ENCODE peak calls at places on chromosomes 2 and 18, in eight cellular contexts. Z is cardiac fibroblast; M is SK-N-DZ; P is thoracic aorta; D is activated CD8-positive, alpha-beta memory T cell treated with anti-CD3 and anti-CD28 coated beads, Interleukin-2, amount 50 U/mL, for 48 hours; V is GM13976; R is nucleus accumbens; L is M059J. G is an unnamed sample.
A peak's percentile ranks its signal among the peaks of the same experiment; 100 is the strongest.

GRCh38 chr2:240463866-240464481 is 28.5 kb downstream of the GPC1 start:
- DNase-seq in Z (no peak), M (no peak), P (peak; percentile 1), D (peak; percentile 42), V (no peak), R (no peak), L (no peak), G (peak; percentile 45)

GRCh38 chr2:189552991-189553404 is 27.6 kb downstream of the SLC40A1 start:
- DNase-seq in Z (no peak), M (no peak), P (no peak), D (no peak), V (no peak), R (no peak), L (no peak), G (no peak)

GRCh38 chr2:240441993-240442411 is 6.5 kb downstream of the GPC1 start:
- DNase-seq in Z (no peak), M (no peak), P (no peak), D (no peak), V (no peak), R (no peak), L (no peak), G (no peak)

GRCh38 chr18:63160172-63160995 is 159.2 kb downstream of the BCL2 start:
- DNase-seq in Z (no peak), M (no peak), P (no peak), D (no peak), V (no peak), R (no peak), L (no peak), G (no peak)

GRCh38 chr18:75029456-75029855 is 179.5 kb downstream of the PTGR3 start:
- DNase-seq in Z (no peak), M (no peak), P (no peak), D (no peak), V (no peak), R (no peak), L (no peak), G (no peak)

GRCh38 chr2:96359310-96359709 is 23.7 kb downstream of the NCAPH start:
- DNase-seq in Z (no peak), M (no peak), P (no peak), D (no peak), V (no peak), R (no peak), L (no peak), G (no peak)

GRCh38 chr2:81242502-81242901 is 938.0 kb upstream of the LRRTM1 start:
- DNase-seq in Z (no peak), M (no peak), P (no peak), D (no peak), V (no peak), R (no peak), L (no peak), G (no peak)

GRCh38 chr18:60624207-60624606 is 251.6 kb upstream of the MC4R start:
- DNase-seq in Z (no peak), M (no peak), P (no peak), D (no peak), V (no peak), R (no peak), L (no peak), G (no peak)

GRCh38 chr2:69366-70344 is 23.4 kb upstream of the FAM110C start:
- DNase-seq in Z (no peak), M (no peak), P (no peak), D (no peak), V (no peak), R (no peak), L (peak; percentile 29), G (no peak)

GRCh38 chr2:70367722-70368323 is 66.0 kb upstream of the FAM136A start:
- DNase-seq in Z (peak; percentile 59), M (no peak), P (no peak), D (no peak), V (no peak), R (no peak), L (peak; percentile 49), G (no peak)

GRCh38 chr2:156437876-156438410 is 1.8 kb downstream of the GPD2 start:
- DNase-seq in Z (peak; percentile 35), M (no peak), P (no peak), D (no peak), V (no peak), R (no peak), L (no peak), G (no peak)

GRCh38 chr2:112216158-112216557 is 38.7 kb downstream of the ZC3H8 start:
- DNase-seq in Z (peak; percentile 49), M (peak; percentile 6), P (no peak), D (no peak), V (no peak), R (no peak), L (peak; percentile 16), G (no peak)

GRCh38 chr2:145194671-145195070 is 674.8 kb upstream of the ZEB2 start:
- DNase-seq in Z (peak; percentile 9), M (no peak), P (no peak), D (no peak), V (no peak), R (no peak), L (peak; percentile 8), G (no peak)

GRCh38 chr2:23566236-23567142 is 181.5 kb downstream of the KLHL29 start:
- DNase-seq in Z (peak; percentile 35), M (peak; percentile 37), P (no peak), D (peak; percentile 56), V (peak; percentile 59), R (no peak), L (peak; percentile 24), G (no peak)

GRCh38 chr2:102514061-102514785 is 41.2 kb downstream of the SLC9A4 start:
- DNase-seq in Z (peak; percentile 95), M (no peak), P (peak; percentile 9), D (no peak), V (no peak), R (no peak), L (peak; percentile 85), G (no peak)

GRCh38 chr2:95345415-95346235 is 48.5 kb downstream of the KCNIP3 start:
- DNase-seq in Z (peak; percentile 78), M (peak; percentile 67), P (no peak), D (peak; percentile 90), V (peak; percentile 92), R (no peak), L (peak; percentile 80), G (peak; percentile 85)

GRCh38 chr2:406876-407275 is 119.0 kb upstream of the ALKAL2 start:
- DNase-seq in Z (no peak), M (no peak), P (no peak), D (no peak), V (no peak), R (no peak), L (no peak), G (no peak)

GRCh38 chr2:239269959-239270358 is 130.9 kb downstream of the HDAC4 start:
- DNase-seq in Z (no peak), M (no peak), P (no peak), D (no peak), V (no peak), R (no peak), L (no peak), G (peak; percentile 40)